ENCODE peak calls at places on chromosomes 1 and 21, in four cellular contexts. Z is nephron progenitor cell, S is ovary, J is AG09309. M is an unnamed sample.

GRCh38 chr1:92623187-92623778 is 136.6 kb upstream of the GFI1 start:
- DNase-seq in Z (no peak), J (no peak), S (no peak), M (no peak)

GRCh38 chr1:14930224-14930965 is 223.2 kb upstream of the TMEM51 start:
- DNase-seq in Z (no peak), J (no peak), S (no peak), M (no peak)

GRCh38 chr1:231613419-231614349 is 12.9 kb upstream of the DISC1 start:
- DNase-seq in J (no peak), S (no peak), Z (no peak), M (no peak)

GRCh38 chr21:42640486-42640885 is 12.9 kb upstream of the PDE9A start:
- DNase-seq in Z (no peak), J (no peak), S (peak; percentile 61), M (no peak)

GRCh38 chr1:209356909-209357498 is 226.5 kb upstream of the CAMK1G start:
- DNase-seq in S (no peak), J (no peak), Z (no peak), M (no peak)

GRCh38 chr21:38869946-38870345 is 64.2 kb downstream of the ETS2 start:
- DNase-seq in J (no peak), S (no peak), Z (no peak), M (no peak)

GRCh38 chr1:236716160-236716559 is 29.9 kb downstream of the ACTN2 start:
- DNase-seq in J (no peak), S (no peak), Z (no peak), M (no peak)

GRCh38 chr1:185317886-185318310 is 855 bp upstream of the IVNS1ABP start:
- DNase-seq in Z (no peak), J (no peak), S (no peak), M (no peak)

GRCh38 chr1:212457740-212458338 is 25.1 kb downstream of the NENF start:
- DNase-seq in J (no peak), S (no peak), Z (peak; percentile 65), M (peak; percentile 77)

GRCh38 chr1:162376754-162377153 is at the start of gene SPATA46:
- DNase-seq in Z (no peak), J (no peak), S (no peak), M (no peak)

GRCh38 chr1:192609110-192610079 is 26.6 kb upstream of the RGS13 start:
- DNase-seq in Z (no peak), J (no peak), S (no peak), M (no peak)

GRCh38 chr1:118185083-118185899 is at the start of gene SPAG17:
- DNase-seq in J (no peak), S (peak; percentile 64), Z (peak; percentile 94), M (peak; percentile 89)

GRCh38 chr1:169521226-169521625 is 35.5 kb upstream of the SLC19A2 start:
- DNase-seq in Z (no peak), S (no peak), J (no peak), M (no peak)

GRCh38 chr1:183604811-183605210 is 14.6 kb upstream of the NCF2 start:
- DNase-seq in J (no peak), S (no peak), Z (no peak), M (no peak)

GRCh38 chr21:44989538-44989888 is 49.7 kb downstream of the SLX9 start:
- DNase-seq in S (no peak), J (no peak), Z (no peak), M (no peak)

GRCh38 chr21:38083534-38083933 is 167.3 kb upstream of the KCNJ6 start:
- DNase-seq in Z (no peak), S (no peak), J (no peak), M (no peak)

GRCh38 chr1:213858581-213858980 is 129.2 kb upstream of the PROX1 start:
- DNase-seq in J (no peak), S (no peak), Z (no peak), M (no peak)

GRCh38 chr1:221165331-221166161 is 286.3 kb downstream of the HLX start:
- DNase-seq in J (no peak), Z (no peak), S (no peak), M (no peak)

GRCh38 chr1:81846630-81847029 is 45.9 kb downstream of the ADGRL2 start:
- DNase-seq in J (no peak), Z (no peak), S (no peak), M (no peak)

GRCh38 chr1:182674346-182675246 is 9.8 kb downstream of the RGS8 start:
- DNase-seq in S (no peak), Z (no peak), J (no peak), M (no peak)

GRCh38 chr1:99005142-99005491 is 456 bp upstream of the PLPPR5 start:
- DNase-seq in S (no peak), J (no peak), Z (no peak), M (peak; percentile 33)

GRCh38 chr1:223207293-223208066 is 64.4 kb upstream of the TLR5 start:
- DNase-seq in S (no peak), Z (no peak), J (no peak), M (no peak)

GRCh38 chr1:56658254-56658653 is 13.1 kb downstream of the PRKAA2 start:
- DNase-seq in J (no peak), S (no peak), Z (no peak), M (no peak)

GRCh38 chr1:246214708-246215504 is 292.2 kb downstream of the SMYD3 start:
- DNase-seq in S (no peak), J (peak; percentile 89), Z (no peak), M (no peak)

GRCh38 chr1:25145775-25146381 is 86.4 kb downstream of the SYF2 start:
- DNase-seq in S (no peak), Z (peak; percentile 32), J (no peak), M (no peak)

GRCh38 chr1:181131255-181131901 is 42.9 kb downstream of the IER5 start:
- DNase-seq in J (no peak), Z (no peak), S (no peak), M (no peak)

GRCh38 chr1:184986250-184986649 is 11.9 kb upstream of the NIBAN1 start:
- DNase-seq in J (no peak), S (no peak), Z (no peak), M (no peak)

GRCh38 chr1:15448877-15449462 is 7.6 kb upstream of the CELA2A start:
- DNase-seq in J (no peak), S (no peak), Z (no peak), M (no peak)

GRCh38 chr1:16175610-16176553 is 20.0 kb upstream of the EPHA2 start:
- DNase-seq in Z (no peak), J (peak; percentile 67), S (peak; percentile 94), M (no peak)

GRCh38 chr1:191634801-191635520 is 523.3 kb upstream of the RGS18 start:
- DNase-seq in Z (no peak), S (no peak), J (no peak), M (no peak)

GRCh38 chr1:148263128-148263905 is 111.2 kb upstream of the NBPF11 start:
- DNase-seq in Z (peak; percentile 60), S (peak; percentile 35), J (no peak), M (peak; percentile 50)
- TF ChIP-seq CTCF in Z (no peak), S (no peak), J (no peak), M (no peak)

DNA sequence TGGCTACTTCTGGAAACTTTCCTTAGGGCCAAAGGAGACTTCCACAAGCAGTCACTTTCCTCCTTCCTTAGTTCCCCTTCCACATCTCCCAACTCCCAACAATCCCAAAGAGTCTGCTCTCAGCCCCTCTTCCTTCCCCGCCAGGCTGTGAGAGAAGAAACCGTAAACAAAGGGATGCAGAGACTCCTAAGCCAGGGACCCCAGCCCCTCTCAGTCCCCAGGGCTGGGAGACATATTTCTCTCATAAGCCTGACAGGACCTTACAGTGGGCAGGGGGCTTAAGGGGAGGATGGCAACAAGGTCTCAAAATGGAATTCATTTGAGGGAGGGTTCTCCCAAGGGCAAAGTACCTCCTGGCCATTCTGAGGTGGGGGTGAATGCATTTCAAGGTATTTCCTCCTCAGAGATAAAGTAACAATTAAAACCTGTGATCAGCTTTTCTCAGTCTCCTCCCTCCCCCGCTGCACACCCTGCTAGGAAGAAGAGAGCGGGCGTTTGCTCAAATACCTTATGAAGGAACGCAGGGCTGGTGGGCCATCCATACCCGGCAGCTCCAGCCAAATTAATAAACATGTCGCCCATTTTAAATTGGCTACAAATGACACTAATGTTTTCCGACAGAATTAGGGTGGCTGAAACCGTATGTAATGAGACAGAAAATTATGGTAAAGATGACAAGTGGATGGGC is 4.0 kb downstream of the BARHL2 start:
- DNase-seq in J (no peak), Z (no peak), S (no peak), M (no peak)
- TF ChIP-seq CTCF in J (no peak), Z (no peak), S (no peak), M (no peak)

GRCh38 chr1:20166047-20166446 is 19.8 kb upstream of the UBXN10 start:
- DNase-seq in Z (no peak), S (no peak), J (no peak), M (no peak)

GRCh38 chr1:20168547-20169491 is 17.1 kb upstream of the UBXN10 start:
- DNase-seq in S (no peak), J (no peak), Z (peak; percentile 25), M (no peak)

GRCh38 chr1:20167126-20167525 is 18.8 kb upstream of the UBXN10 start:
- DNase-seq in S (no peak), J (no peak), Z (no peak), M (no peak)

GRCh38 chr1:20164694-20165202 is 21.1 kb upstream of the UBXN10 start:
- DNase-seq in J (no peak), Z (no peak), S (no peak), M (no peak)

DNA sequence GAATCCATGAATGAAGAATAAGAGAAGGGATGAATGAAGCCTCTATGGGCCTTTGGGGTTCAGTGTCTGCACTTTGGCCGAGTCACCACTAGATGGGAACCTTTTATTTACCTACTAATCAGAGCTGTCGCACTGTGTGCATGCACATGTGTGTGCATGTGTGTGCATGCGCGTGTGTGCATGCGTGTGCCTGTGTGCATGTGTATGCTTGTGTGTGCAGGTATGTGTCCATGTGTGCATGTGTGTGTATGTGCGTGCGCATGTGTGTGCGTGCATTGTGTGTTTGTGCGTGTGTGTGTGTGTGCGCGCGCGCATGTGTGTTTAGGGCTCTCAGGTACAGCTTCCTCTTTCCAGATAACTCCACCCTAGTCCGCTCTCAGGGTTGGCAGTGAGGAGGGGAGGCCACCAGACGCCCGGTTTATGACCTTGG is 20.4 kb upstream of the UBXN10 start:
- DNase-seq in S (no peak), Z (no peak), J (no peak), M (no peak)
- TF ChIP-seq CTCF in S (no peak), Z (peak; percentile 16), J (peak; percentile 39), M (peak; percentile 42)

GRCh38 chr1:67833595-67833926 is 294 bp upstream of the GNG12 start:
- DNase-seq in S (no peak), J (peak; percentile 34), Z (no peak), M (no peak)

GRCh38 chr1:67832737-67833594 is at the start of gene GNG12:
- DNase-seq in Z (peak; percentile 78), S (peak; percentile 80), J (peak; percentile 14), M (peak; percentile 69)

GRCh38 chr1:67830226-67830625 is 3.0 kb downstream of the GNG12 start:
- DNase-seq in S (no peak), Z (no peak), J (no peak), M (no peak)

GRCh38 chr1:67830928-67831596 is 2.2 kb downstream of the GNG12 start:
- DNase-seq in J (no peak), S (no peak), Z (no peak), M (no peak)

DNA sequence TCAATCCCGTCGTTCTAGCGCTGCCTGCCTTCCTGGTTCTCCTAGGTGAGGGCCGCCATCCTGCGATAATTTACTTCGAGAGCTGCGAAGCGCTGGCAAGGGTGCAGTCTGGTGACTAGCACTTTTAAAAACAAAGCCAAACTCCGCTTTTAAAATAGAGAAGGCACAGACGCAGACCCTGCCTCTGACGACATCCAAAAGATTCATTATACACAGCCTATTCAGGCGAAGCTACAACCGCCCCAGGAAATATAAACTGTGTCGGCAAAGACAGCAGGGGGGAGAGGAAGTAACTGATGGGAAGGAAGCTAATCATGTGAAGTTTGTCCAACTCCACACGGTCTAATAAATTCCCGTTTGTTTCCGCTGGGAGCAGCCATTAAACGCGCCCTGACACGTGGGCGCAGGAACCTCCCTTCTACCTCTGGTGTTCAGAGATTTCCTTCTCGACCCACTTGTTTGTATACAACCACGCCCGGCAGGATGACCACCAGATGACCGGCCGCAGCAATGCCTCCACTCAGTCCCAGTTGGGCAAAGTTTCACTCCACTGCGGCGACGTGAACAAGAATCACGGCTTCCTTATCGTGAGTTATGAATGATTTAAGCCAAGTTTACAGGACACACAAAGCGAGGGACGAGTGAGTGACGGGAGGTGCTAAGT is 1.3 kb downstream of the GNG12 start:
- DNase-seq in S (peak; percentile 67), J (peak; percentile 21), Z (peak; percentile 52), M (peak; percentile 55)
- TF ChIP-seq CTCF in S (no peak), J (no peak), Z (no peak), M (no peak)

M was measured in endothelial cell.